ENCODE peak calls at places on chromosomes 1 and 21, in four cellular contexts. U is hippocampal formation, G is T-helper 17 cell, C is cerebellar cortex. D is an unnamed sample.

GRCh38 chr21:33135925-33136324 is 66.0 kb downstream of the OLIG1 start:
- DNase-seq in C (peak; percentile 84), U (no peak), G (no peak), D (no peak)

GRCh38 chr1:81693316-81693715 is 107.4 kb upstream of the ADGRL2 start:
- DNase-seq in G (no peak), U (no peak), C (no peak), D (no peak)

GRCh38 chr1:201827321-201828281 is 1.4 kb upstream of the IPO9 start:
- DNase-seq in C (no peak), G (no peak), U (no peak), D (no peak)

GRCh38 chr1:165352442-165353293 is 3.8 kb downstream of the LMX1A start:
- DNase-seq in U (no peak), C (no peak), G (no peak), D (no peak)

GRCh38 chr1:182217071-182217470 is 155.6 kb upstream of the ZNF648 start:
- DNase-seq in C (no peak), U (no peak), G (no peak), D (no peak)

GRCh38 chr1:165632152-165632469 is 1.1 kb downstream of the MGST3 start:
- DNase-seq in C (peak; percentile 11), U (no peak), G (no peak), D (no peak)

GRCh38 chr1:209516771-209517471 is 66.6 kb upstream of the CAMK1G start:
- DNase-seq in G (no peak), U (no peak), C (no peak), D (no peak)

GRCh38 chr1:109255673-109256072 is 6.3 kb downstream of the CELSR2 start:
- DNase-seq in C (no peak), U (no peak), G (no peak), D (no peak)

GRCh38 chr1:87331319-87332269 is 2.9 kb downstream of the LMO4 start:
- DNase-seq in C (peak; percentile 21), U (peak; percentile 39), G (peak; percentile 74), D (peak; percentile 66)

GRCh38 chr1:209895709-209896108 is 42.3 kb upstream of the SYT14 start:
- DNase-seq in C (peak; percentile 79), G (no peak), U (no peak), D (peak; percentile 71)

GRCh38 chr1:83671586-83671985 is 327.3 kb downstream of the TTLL7 start:
- DNase-seq in G (no peak), C (no peak), U (no peak), D (no peak)

GRCh38 chr1:92314024-92314423 is 15.2 kb downstream of the RPAP2 start:
- DNase-seq in G (no peak), U (no peak), C (no peak), D (no peak)

GRCh38 chr1:174800221-174800791 is 199.4 kb upstream of the CACYBP start:
- DNase-seq in C (peak; percentile 75), G (no peak), U (no peak), D (no peak)

GRCh38 chr1:179322481-179323026 is 29.0 kb downstream of the SOAT1 start:
- DNase-seq in C (no peak), U (no peak), G (no peak), D (no peak)

GRCh38 chr1:48182441-48182840 is 40.1 kb upstream of the SLC5A9 start:
- DNase-seq in C (no peak), U (no peak), G (no peak), D (no peak)

GRCh38 chr1:94095744-94096469 is 25.0 kb downstream of the ABCA4 start:
- DNase-seq in C (peak; percentile 65), U (no peak), G (no peak), D (peak; percentile 47)

GRCh38 chr1:47323475-47324105 is 9.6 kb upstream of the STIL start:
- DNase-seq in G (no peak), U (no peak), C (no peak), D (no peak)

GRCh38 chr1:150487763-150488115 is 520 bp downstream of the TARS2 start:
- DNase-seq in U (no peak), C (no peak), G (no peak), D (no peak)

D was measured in EL.